ENCODE peak calls at places on chromosomes 3 and 15, in five cellular contexts. M is GM12878, P is upper lobe of left lung, A is K562, W is HepG2. N is an unnamed sample.

GRCh38 chr15:100033140-100033857 is 300.1 kb upstream of the LYSMD4 start:
- ATAC-seq in M (no peak), P (no peak), A (no peak), W (no peak), N (peak)

GRCh38 chr3:71520186-71521020 is 63.1 kb downstream of the FOXP1 start:
- ATAC-seq in M (no peak), P (no peak), A (peak), W (no peak), N (no peak)

GRCh38 chr3:111712294-111713180 is 117.4 kb upstream of the ZBED2 start:
- ATAC-seq in M (no peak), P (no peak), A (no peak), W (no peak), N (peak)

GRCh38 chr3:150213577-150213976 is 194.5 kb upstream of the TSC22D2 start:
- ATAC-seq in M (no peak), P (no peak), A (no peak), W (no peak), N (no peak)

GRCh38 chr3:143875566-143875965 is 27.3 kb upstream of the SLC9A9 start:
- ATAC-seq in M (no peak), P (no peak), A (no peak), W (no peak), N (no peak)

GRCh38 chr15:68187559-68187958 is 17.6 kb downstream of the CALML4 start:
- ATAC-seq in M (no peak), P (peak), A (no peak), W (no peak), N (peak)

GRCh38 chr3:155491696-155492095 is 198.2 kb upstream of the STRIT1 start:
- ATAC-seq in M (no peak), P (no peak), A (no peak), W (no peak), N (no peak)

GRCh38 chr15:68500363-68501317 is 68.7 kb upstream of the ITGA11 start:
- ATAC-seq in M (no peak), P (no peak), A (no peak), W (no peak), N (no peak)

GRCh38 chr3:147572970-147573340 is 163.8 kb downstream of the ZIC1 start:
- ATAC-seq in M (peak), P (no peak), A (no peak), W (no peak), N (no peak)

GRCh38 chr3:64829331-64829730 is 141.5 kb upstream of the ADAMTS9 start:
- ATAC-seq in M (no peak), P (no peak), A (no peak), W (no peak), N (no peak)

GRCh38 chr3:186236357-186237020 is 125.5 kb downstream of the DGKG start:
- ATAC-seq in M (no peak), P (peak), A (no peak), W (no peak), N (no peak)

GRCh38 chr3:69888946-69889315 is 110.6 kb upstream of the SAMMSON start:
- ATAC-seq in M (no peak), P (no peak), A (no peak), W (no peak), N (no peak)

GRCh38 chr3:76938962-76939361 is 100.9 kb upstream of the ROBO2 start:
- ATAC-seq in M (no peak), P (no peak), A (no peak), W (no peak), N (no peak)

GRCh38 chr15:52540374-52541012 is 11.8 kb upstream of the MYO5A start:
- ATAC-seq in M (no peak), P (no peak), A (no peak), W (peak), N (no peak)

GRCh38 chr3:14277557-14277956 is 98.9 kb downstream of the LSM3 start:
- ATAC-seq in M (no peak), P (no peak), A (no peak), W (no peak), N (no peak)

GRCh38 chr3:14275962-14276909 is 97.6 kb downstream of the LSM3 start:
- ATAC-seq in M (no peak), P (no peak), A (no peak), W (no peak), N (no peak)

GRCh38 chr3:14274537-14274936 is 95.9 kb downstream of the LSM3 start:
- ATAC-seq in M (no peak), P (no peak), A (peak), W (no peak), N (no peak)

GRCh38 chr3:14273886-14274517 is 95.4 kb downstream of the LSM3 start:
- ATAC-seq in M (no peak), P (no peak), A (peak), W (no peak), N (no peak)

GRCh38 chr3:14274999-14275961 is 96.7 kb downstream of the LSM3 start:
- ATAC-seq in M (peak), P (no peak), A (peak), W (peak), N (no peak)
- TF ChIP-seq CTCF in M (peak), P (no peak), A (peak), W (peak), N (no peak)

GRCh38 chr3:86723433-86723832 is 267.5 kb downstream of the VGLL3 start:
- ATAC-seq in M (no peak), P (no peak), A (no peak), W (no peak), N (no peak)
- TF ChIP-seq EP300 in M (no peak), P (no peak), A (no peak), W (no peak), N (no peak)

DNA sequence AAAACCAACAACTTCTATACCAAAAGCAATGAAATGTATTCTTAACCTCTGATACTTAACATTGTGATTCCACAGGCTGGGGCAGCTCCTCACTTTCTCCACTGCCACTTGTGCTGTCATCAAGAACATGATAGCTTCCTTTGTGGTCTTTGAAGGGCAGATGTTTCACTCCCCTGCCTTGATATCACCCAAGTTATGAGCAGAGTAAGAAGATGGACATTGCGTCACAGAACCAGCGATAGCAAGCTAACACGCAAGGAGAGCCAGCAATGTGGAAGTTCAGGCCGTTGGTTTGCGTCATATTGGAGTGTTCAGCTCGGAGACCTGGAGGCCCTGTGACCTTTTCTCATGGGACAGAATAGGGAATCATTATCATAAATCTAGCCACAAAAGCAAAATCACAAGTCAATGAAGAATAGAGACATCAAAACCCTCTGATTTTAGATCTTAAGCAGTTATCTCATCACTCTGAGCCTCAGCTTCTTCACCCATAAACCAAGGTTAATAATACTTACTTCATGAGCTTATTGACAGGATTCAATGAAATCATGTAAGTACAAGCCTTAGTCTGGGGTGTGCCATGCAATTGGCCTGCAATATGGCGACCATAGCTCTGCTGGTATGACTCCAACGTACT is 183.8 kb upstream of the THBS1 start:
- ATAC-seq in M (no peak), P (no peak), A (peak), W (no peak), N (no peak)
- TF ChIP-seq POLR2AphosphoS5 in M (no peak), P (peak), A (peak), W (no peak), N (no peak)

DNA sequence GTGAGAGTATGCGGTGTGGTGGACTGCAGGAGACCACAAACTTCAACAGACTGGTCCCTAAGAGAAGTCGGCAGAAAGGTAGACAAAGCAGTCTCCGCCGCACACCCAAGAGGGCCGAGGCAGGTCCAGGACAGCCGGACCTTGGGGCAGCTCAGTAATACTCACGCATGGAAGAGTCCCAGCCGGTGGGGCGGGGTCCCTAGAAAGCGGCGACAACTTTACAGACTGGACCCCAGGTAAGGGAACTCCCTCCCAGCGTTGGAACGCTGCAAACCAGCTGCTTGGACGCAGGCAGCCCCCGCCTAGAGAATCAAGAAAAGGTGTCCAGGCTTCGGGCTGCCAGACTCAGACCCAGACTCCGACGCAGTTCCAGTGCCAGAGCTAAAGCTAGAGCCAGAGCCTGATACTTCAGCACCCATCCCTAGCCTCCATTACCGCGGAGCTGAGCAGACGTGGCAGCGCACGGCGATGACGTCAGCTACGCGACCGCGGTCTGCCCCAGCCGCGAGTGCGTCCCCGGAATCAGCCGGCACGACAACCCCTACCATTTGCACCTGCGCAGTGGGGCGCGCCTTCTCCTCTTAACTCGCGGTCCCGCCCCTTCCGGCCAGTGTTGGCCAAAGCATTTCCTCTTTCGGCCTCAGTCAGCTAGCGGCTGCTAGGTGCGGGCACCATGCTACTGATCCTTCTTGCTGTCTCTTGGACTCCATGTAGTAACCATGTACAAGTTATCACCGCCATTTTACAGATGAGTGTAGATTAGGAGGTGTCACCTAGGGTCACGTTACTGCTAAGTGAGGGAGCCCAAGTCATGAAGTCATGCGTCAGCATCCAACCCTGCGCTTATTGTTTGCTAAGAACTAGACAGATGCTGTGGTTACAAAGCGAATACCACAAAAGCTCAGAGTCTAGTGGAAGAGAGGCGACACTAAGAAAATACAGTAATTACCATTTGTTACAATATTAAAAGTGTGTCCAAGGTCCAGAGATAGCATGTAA is at the start of gene TMEM39A:
- ATAC-seq in M (peak), P (peak), A (peak), W (peak), N (peak)
- TF ChIP-seq CTCF in M (no peak), P (peak), A (no peak), W (no peak), N (peak)

DNA sequence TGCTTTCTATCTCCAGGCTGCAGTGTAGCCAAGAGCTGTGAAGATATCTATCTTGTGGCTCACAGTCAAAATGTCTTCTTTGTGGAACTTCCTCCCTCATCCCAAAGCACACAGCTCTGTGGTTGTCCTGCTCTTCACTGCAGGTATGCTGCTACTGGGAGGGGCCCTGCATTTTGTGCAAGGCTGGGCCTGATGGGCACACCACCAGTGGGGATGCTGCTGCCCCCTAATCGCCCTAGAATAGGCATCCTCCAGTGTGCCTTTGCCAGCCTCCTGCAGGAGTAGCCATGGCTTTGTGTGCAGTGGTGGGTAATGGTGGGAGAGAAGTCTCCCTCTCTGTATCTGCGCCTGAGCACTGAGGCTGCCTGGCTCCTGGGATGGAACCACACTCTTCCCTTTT is 297.3 kb downstream of the DOCK3 start:
- ATAC-seq in M (no peak), P (peak), A (no peak), W (peak), N (no peak)
- TF ChIP-seq EP300 in M (no peak), P (no peak), A (no peak), W (no peak), N (no peak)

GRCh38 chr3:46968783-46969428 is 7.6 kb downstream of the CCDC12 start:
- ATAC-seq in M (no peak), P (no peak), A (no peak), W (no peak), N (no peak)
- TF ChIP-seq POLR2AphosphoS5 in M (no peak), P (no peak), A (no peak), W (no peak), N (no peak)

DNA sequence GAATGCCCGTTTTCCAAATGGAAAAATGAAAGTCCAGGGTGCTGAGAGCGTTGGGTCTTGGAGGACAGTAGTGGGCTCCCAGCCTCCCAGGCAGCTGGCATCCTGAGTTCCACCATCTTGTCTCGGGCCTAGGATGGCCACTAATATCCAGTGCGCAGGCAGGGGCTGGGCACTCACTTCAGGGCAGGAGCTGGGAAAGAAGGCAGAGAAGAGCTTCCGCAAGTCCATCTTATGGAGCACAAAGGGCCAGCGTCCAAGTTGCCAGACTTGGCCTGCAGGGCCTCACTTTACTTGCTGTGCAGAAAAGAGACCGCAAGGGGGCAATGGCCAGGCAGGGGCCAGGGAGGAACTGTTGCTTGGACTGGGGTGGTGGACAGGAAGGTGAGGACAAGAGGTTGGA is 46.1 kb downstream of the IQSEC1 start:
- ATAC-seq in M (no peak), P (no peak), A (peak), W (no peak), N (no peak)
- TF ChIP-seq CTCF in M (peak), P (no peak), A (peak), W (no peak), N (no peak)

GRCh38 chr15:26893351-26894065 is 26.6 kb downstream of the GABRA5 start:
- ATAC-seq in M (no peak), P (peak), A (no peak), W (no peak), N (peak)
- TF ChIP-seq EP300 in M (no peak), P (no peak), A (no peak), W (no peak), N (no peak)

GRCh38 chr3:128617557-128618397 is 32.8 kb downstream of the RPN1 start:
- ATAC-seq in M (peak), P (peak), A (peak), W (peak), N (peak)
- TF ChIP-seq POLR2AphosphoS5 in M (no peak), P (peak), A (no peak), W (peak), N (no peak)

GRCh38 chr15:42069025-42069424 is 25.3 kb downstream of the PLA2G4D start:
- ATAC-seq in M (no peak), P (no peak), A (no peak), W (no peak), N (no peak)
- TF ChIP-seq CTCF in M (no peak), P (no peak), A (no peak), W (peak), N (no peak)

N was measured in gastroesophageal sphincter.